ENCODE peak calls at places on chromosomes 5 and 9, in ten cellular contexts. Y is IMR-90, I is osteoblast, J is neural progenitor cell, O is cardiac muscle cell, Q is thoracic aorta, G is uterus, A is HCT116, X is adrenal gland, U is right atrium auricular region. W is an unnamed sample.

GRCh38 chr9:117030254-117030768 is 343.2 kb downstream of the TRIM32 start:
- DNase-seq in G (no peak), J (no peak), A (no peak), X (no peak), U (no peak), Y (no peak), Q (no peak), O (no peak), I (no peak), W (no peak)

GRCh38 chr5:34452170-34452828 is 203.8 kb upstream of the RAI14 start:
- DNase-seq in X (no peak), G (no peak), O (peak), A (peak), I (no peak), Q (no peak), J (peak), Y (peak), U (no peak), W (no peak)

GRCh38 chr9:108588246-108588645 is 267.5 kb downstream of the ACTL7B start:
- DNase-seq in Q (no peak), X (no peak), A (no peak), G (no peak), I (no peak), U (no peak), Y (no peak), O (no peak), J (no peak), W (no peak)

GRCh38 chr5:103293099-103293498 is 34.5 kb downstream of the MACIR start:
- DNase-seq in I (peak), A (no peak), Q (no peak), U (no peak), X (no peak), Y (no peak), O (no peak), G (no peak), J (no peak), W (no peak)

GRCh38 chr5:139263431-139263975 is 30.0 kb upstream of the MATR3 start:
- DNase-seq in G (no peak), O (no peak), Q (no peak), Y (no peak), X (no peak), A (no peak), I (no peak), U (no peak), J (no peak), W (no peak)

GRCh38 chr9:105264380-105264779 is 19.9 kb downstream of the SLC44A1 start:
- DNase-seq in X (no peak), U (no peak), O (no peak), G (no peak), I (no peak), A (peak), J (no peak), Y (no peak), Q (no peak), W (no peak)

GRCh38 chr5:33180900-33181299 is 259.9 kb upstream of the TARS1 start:
- DNase-seq in G (no peak), O (peak), X (no peak), U (no peak), I (no peak), Y (peak), J (peak), A (peak), Q (no peak), W (no peak)

GRCh38 chr9:107620801-107621200 is 131.2 kb upstream of the KLF4 start:
- DNase-seq in Q (no peak), O (no peak), I (peak), X (no peak), Y (no peak), J (no peak), U (no peak), A (no peak), G (peak), W (no peak)

GRCh38 chr9:13939129-13939528 is 374.8 kb downstream of the NFIB start:
- DNase-seq in Y (peak), O (peak), G (no peak), J (no peak), I (peak), A (no peak), Q (no peak), U (no peak), X (no peak), W (no peak)

GRCh38 chr9:98641675-98642074 is 67.1 kb downstream of the GABBR2 start:
- DNase-seq in J (no peak), Y (no peak), Q (no peak), X (no peak), G (no peak), A (no peak), U (no peak), O (no peak), I (no peak), W (no peak)

GRCh38 chr5:126801174-126801991 is 24.4 kb downstream of the LMNB1 start:
- DNase-seq in J (no peak), Q (no peak), X (no peak), I (peak), G (no peak), A (no peak), U (no peak), Y (no peak), O (no peak), W (no peak)

GRCh38 chr5:132714456-132715307 is 22.7 kb downstream of the KIF3A start:
- DNase-seq in G (no peak), Y (peak), J (no peak), I (no peak), Q (no peak), U (no peak), X (no peak), A (no peak), O (no peak), W (no peak)

GRCh38 chr5:168214071-168214470 is 77.4 kb upstream of the WWC1 start:
- DNase-seq in G (no peak), J (no peak), Q (no peak), X (no peak), A (no peak), O (no peak), U (no peak), I (no peak), Y (no peak), W (no peak)

GRCh38 chr5:149445739-149446369 is 66.8 kb upstream of the IL17B start:
- DNase-seq in J (no peak), G (peak), Q (no peak), O (no peak), X (no peak), Y (peak), I (peak), A (no peak), U (no peak), W (no peak)

GRCh38 chr5:148924817-148925216 is 98.4 kb downstream of the ADRB2 start:
- DNase-seq in U (no peak), G (peak), Y (no peak), X (peak), I (no peak), A (no peak), O (no peak), J (no peak), Q (no peak), W (no peak)

GRCh38 chr9:89872913-89873707 is 268.3 kb downstream of the GADD45G start:
- DNase-seq in I (peak), Q (no peak), X (peak), J (no peak), G (peak), Y (no peak), A (no peak), O (peak), U (peak), W (no peak)

GRCh38 chr5:150350524-150351344 is 6.8 kb upstream of the TCOF1 start:
- DNase-seq in A (peak), U (peak), Y (peak), I (peak), X (peak), Q (peak), O (peak), J (peak), G (peak), W (peak)

GRCh38 chr5:172721455-172722308 is 49.3 kb downstream of the DUSP1 start:
- DNase-seq in Q (no peak), O (no peak), J (no peak), A (no peak), X (no peak), U (no peak), Y (peak), I (peak), G (peak), W (no peak)

GRCh38 chr5:176846335-176847140 is 36.2 kb downstream of the UNC5A start:
- DNase-seq in I (no peak), Q (no peak), A (no peak), J (no peak), O (no peak), X (no peak), Y (no peak), U (no peak), G (no peak), W (no peak)

GRCh38 chr9:13144176-13144820 is 135.2 kb downstream of the MPDZ start:
- DNase-seq in A (no peak), G (no peak), Y (no peak), U (no peak), O (no peak), X (no peak), Q (no peak), J (no peak), I (no peak), W (no peak)

GRCh38 chr5:178104492-178104891 is 8.8 kb upstream of the N4BP3 start:
- DNase-seq in J (no peak), A (no peak), Y (no peak), G (no peak), X (no peak), I (peak), Q (no peak), U (no peak), O (no peak), W (no peak)

GRCh38 chr9:90830977-90831376 is 29.4 kb downstream of the SYK start:
- DNase-seq in U (no peak), O (no peak), Q (no peak), Y (no peak), I (no peak), J (no peak), A (no peak), G (no peak), X (no peak), W (no peak)

GRCh38 chr5:109452661-109453060 is 42.9 kb upstream of the PJA2 start:
- DNase-seq in Y (peak), X (no peak), Q (no peak), G (no peak), I (no peak), A (no peak), U (no peak), J (no peak), O (no peak), W (no peak)

GRCh38 chr5:112921031-112921832 is 795 bp downstream of the REEP5 start:
- DNase-seq in Q (peak), O (peak), Y (peak), U (no peak), J (peak), A (peak), G (peak), I (peak), X (peak), W (peak)

GRCh38 chr5:111680737-111681413 is 76.1 kb downstream of the NREP start:
- DNase-seq in I (peak), X (peak), Q (peak), A (peak), U (peak), J (no peak), G (peak), O (no peak), Y (peak), W (peak)
- TF ChIP-seq CTCF in I (no peak), X (no peak), Q (no peak), A (no peak), U (no peak), J (no peak), G (no peak), O (no peak), Y (no peak), W (no peak)

DNA sequence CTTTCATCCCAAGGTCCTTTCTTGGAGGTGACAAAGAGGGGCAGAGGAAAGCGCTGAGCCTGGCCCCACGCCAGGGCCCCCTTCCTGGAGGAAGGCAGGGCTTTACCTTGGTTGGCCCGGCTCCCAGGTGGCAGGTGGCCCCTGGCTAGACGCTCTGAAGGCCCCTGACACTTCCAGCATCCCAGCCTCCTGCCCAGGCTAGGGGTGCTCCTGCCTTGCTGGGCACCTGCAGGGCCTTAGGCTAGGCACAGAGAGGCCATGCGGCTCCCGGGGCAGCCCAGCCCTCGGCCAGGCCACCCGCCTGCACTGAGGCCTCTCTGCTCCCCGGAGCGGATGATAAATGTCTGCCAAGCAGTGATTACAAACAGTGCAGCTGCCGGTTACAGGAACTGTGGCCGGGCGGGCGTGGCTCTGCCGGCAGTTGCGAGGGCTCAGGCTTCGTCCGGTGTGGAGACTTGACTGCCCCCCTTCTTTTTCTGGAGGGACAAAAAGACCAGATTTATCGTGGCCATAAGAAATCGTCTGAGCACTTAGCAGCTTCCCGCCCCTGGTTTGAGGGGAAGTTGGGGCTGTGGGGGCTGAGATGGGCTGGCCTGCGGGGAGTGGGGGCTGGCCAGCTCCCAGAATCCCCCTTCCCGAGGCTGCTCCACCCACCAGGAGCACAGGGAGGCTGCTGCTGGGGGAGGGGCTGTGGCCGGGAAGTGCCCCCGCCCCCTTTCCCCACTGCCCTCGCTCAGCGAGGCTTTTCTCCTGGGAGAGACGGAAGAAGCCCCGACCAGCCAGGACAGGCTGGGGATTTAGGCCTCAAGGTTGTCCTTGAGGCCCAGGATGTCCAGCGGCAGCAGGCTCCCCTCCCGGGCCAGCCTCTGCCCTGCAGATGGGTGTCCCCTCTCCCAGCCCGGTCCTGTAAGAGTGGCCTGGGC is 31.6 kb upstream of the UBAC1 start:
- DNase-seq in Q (peak), Y (peak), U (peak), A (no peak), J (peak), G (peak), X (peak), O (peak), I (peak), W (peak)
- H3K27ac ChIP-seq in Q (peak), Y (peak), U (peak), A (peak), J (no peak), G (peak), X (peak), O (peak), I (peak), W (peak)

GRCh38 chr9:132763574-132763973 is 93.3 kb downstream of the GTF3C4 start:
- DNase-seq in J (no peak), Y (no peak), A (no peak), O (no peak), X (no peak), U (no peak), I (no peak), Q (no peak), G (no peak), W (no peak)
- TF ChIP-seq CTCF in J (no peak), Y (no peak), A (no peak), O (no peak), X (no peak), U (no peak), I (no peak), Q (no peak), G (no peak), W (no peak)

GRCh38 chr5:16510123-16510522 is 44.5 kb upstream of the ZNF622 start:
- DNase-seq in Q (no peak), X (no peak), U (no peak), J (no peak), G (no peak), A (no peak), Y (no peak), O (no peak), I (no peak), W (no peak)

GRCh38 chr5:16505904-16506303 is 40.3 kb upstream of the ZNF622 start:
- DNase-seq in I (no peak), U (no peak), J (no peak), G (no peak), Q (no peak), A (no peak), Y (no peak), X (no peak), O (no peak), W (no peak)

GRCh38 chr5:16507716-16508115 is 42.1 kb upstream of the ZNF622 start:
- DNase-seq in O (no peak), I (no peak), G (no peak), A (no peak), Y (no peak), Q (no peak), J (no peak), U (no peak), X (no peak), W (no peak)

GRCh38 chr5:16505140-16505891 is 39.7 kb upstream of the ZNF622 start:
- DNase-seq in G (no peak), U (no peak), X (no peak), A (no peak), Y (no peak), J (no peak), O (no peak), I (no peak), Q (no peak), W (no peak)

GRCh38 chr5:16508730-16509531 is 43.3 kb upstream of the ZNF622 start:
- DNase-seq in Y (no peak), X (no peak), G (no peak), U (peak), Q (peak), O (peak), A (peak), J (peak), I (no peak), W (peak)
- H3K27ac ChIP-seq in Y (no peak), X (no peak), G (peak), U (peak), Q (peak), O (peak), A (peak), J (no peak), I (no peak), W (peak)

GRCh38 chr5:180862645-180863044 is 1.6 kb upstream of the ZFP62 start:
- DNase-seq in G (no peak), X (no peak), U (no peak), I (no peak), Q (no peak), J (peak), Y (no peak), O (no peak), A (no peak), W (no peak)

GRCh38 chr5:180866296-180866695 is 5.2 kb upstream of the ZFP62 start:
- DNase-seq in U (no peak), J (no peak), I (peak), A (no peak), O (no peak), Y (no peak), Q (no peak), G (no peak), X (no peak), W (no peak)

GRCh38 chr5:180860887-180861822 is at the start of gene ZFP62:
- DNase-seq in O (peak), U (peak), Q (peak), I (peak), A (peak), J (peak), X (peak), G (peak), Y (peak), W (peak)

DNA sequence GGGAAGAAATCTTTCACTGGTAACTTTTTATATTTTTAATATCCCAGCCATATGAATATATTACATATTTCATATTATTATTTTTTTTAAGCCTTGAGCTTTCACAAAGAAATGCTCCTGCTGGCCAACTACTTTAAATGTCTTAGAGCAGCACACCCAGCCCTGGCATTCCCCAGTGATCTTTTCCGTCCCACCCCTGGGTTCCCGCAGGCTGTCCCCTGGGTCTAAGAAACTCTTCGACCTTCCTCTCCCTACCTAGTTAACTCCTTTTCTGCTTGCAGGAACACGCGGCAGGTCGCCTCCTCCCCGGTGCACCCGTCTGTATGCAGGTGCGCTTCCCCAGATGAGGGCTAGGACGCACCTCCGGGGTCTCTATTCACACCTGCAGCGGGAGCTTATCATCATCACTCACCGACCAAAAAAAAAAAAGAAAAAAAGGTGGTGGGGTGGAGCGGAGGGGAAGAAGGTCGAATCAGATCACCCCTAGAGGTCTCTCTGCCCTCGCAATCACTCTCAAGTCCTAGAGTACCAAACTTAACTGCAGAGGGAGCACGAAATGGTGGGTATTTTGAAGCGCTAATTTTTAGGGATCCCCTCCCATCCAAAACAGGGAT is 696 bp downstream of the ZFP62 start:
- DNase-seq in Y (no peak), G (no peak), J (peak), U (no peak), I (peak), Q (no peak), O (no peak), X (no peak), A (peak), W (no peak)
- TF ChIP-seq CTCF in Y (no peak), G (no peak), J (peak), U (peak), I (peak), Q (no peak), O (no peak), X (no peak), A (peak), W (no peak)

GRCh38 chr9:134716067-134716466 is 74.5 kb downstream of the COL5A1 start:
- DNase-seq in G (no peak), O (no peak), J (no peak), X (no peak), U (no peak), Q (no peak), Y (peak), A (no peak), I (no peak), W (no peak)
- H3K27ac ChIP-seq in G (no peak), O (no peak), J (no peak), X (no peak), U (no peak), Q (no peak), Y (no peak), A (no peak), I (no peak), W (no peak)

GRCh38 chr5:116448450-116448849 is 126.2 kb downstream of the SEMA6A start:
- DNase-seq in Y (no peak), X (no peak), O (no peak), I (no peak), A (no peak), G (no peak), J (no peak), Q (no peak), U (no peak), W (no peak)
- TF ChIP-seq CTCF in Y (no peak), X (no peak), O (no peak), I (no peak), A (no peak), G (no peak), J (peak), Q (no peak), U (no peak), W (no peak)

W was measured in lung.